ENCODE peak calls at places on chromosomes 7 and 10, in nine cellular contexts. P is adipocyte; U is CD8-positive, alpha-beta memory T cell; C is transverse colon; E is gastrocnemius medialis; Q is GM23338; V is GM06990; K is AG04450; Z is iPS DF 6.9. L is an unnamed sample. For H3K27me3, the result is how much of the 10 kb centered on the place peaks cover.

GRCh38 chr10:133031541-133032125 is 56.1 kb upstream of the ADGRA1 start:
- DNase-seq in K (no peak), V (no peak), U (no peak), E (no peak), C (no peak), Z (no peak), Q (no peak), P (no peak), L (no peak)

GRCh38 chr7:6106140-6106904 is 75.1 kb downstream of the ANKRD61 start:
- DNase-seq in P (peak), E (no peak), C (peak), K (no peak), Z (no peak), U (peak), Q (peak), V (peak), L (peak)

GRCh38 chr10:21315321-21316220 is 209.9 kb downstream of the SKIDA1 start:
- DNase-seq in Z (no peak), C (no peak), E (no peak), V (no peak), K (peak), U (no peak), P (peak), Q (peak), L (peak)

GRCh38 chr7:78473902-78474301 is 675.3 kb downstream of the PHTF2 start:
- DNase-seq in E (no peak), P (no peak), U (no peak), K (no peak), Z (no peak), V (no peak), Q (no peak), C (no peak), L (no peak)

GRCh38 chr10:114881916-114882315 is 56.1 kb upstream of the TRUB1 start:
- DNase-seq in E (no peak), K (no peak), U (no peak), C (no peak), Q (no peak), P (no peak), Z (no peak), V (no peak), L (no peak)

GRCh38 chr10:101258179-101258885 is 29.1 kb upstream of the LBX1 start:
- DNase-seq in P (no peak), U (no peak), E (no peak), Z (no peak), Q (peak), V (no peak), C (no peak), K (no peak), L (peak)

GRCh38 chr10:121851791-121852190 is 76.0 kb downstream of the ATE1 start:
- DNase-seq in Z (no peak), P (no peak), E (no peak), Q (peak), U (no peak), K (no peak), V (no peak), C (no peak), L (no peak)

GRCh38 chr7:43694399-43694748 is 34.9 kb downstream of the COA1 start:
- DNase-seq in E (no peak), P (peak), C (no peak), Z (no peak), K (peak), V (no peak), Q (no peak), U (no peak), L (no peak)

GRCh38 chr7:127844707-127845331 is 186.4 kb downstream of the LRRC4 start:
- DNase-seq in P (peak), C (peak), U (no peak), Z (no peak), K (no peak), V (no peak), Q (no peak), E (peak), L (peak)

GRCh38 chr7:262251-262572 is 27.8 kb upstream of the FOXL3 start:
- DNase-seq in V (no peak), Z (no peak), U (no peak), K (no peak), P (no peak), Q (no peak), C (no peak), E (no peak), L (no peak)

GRCh38 chr7:75614390-75614789 is 122.3 kb downstream of the SPDYE5 start:
- DNase-seq in P (no peak), Q (no peak), V (no peak), K (no peak), C (no peak), Z (no peak), U (no peak), E (no peak), L (no peak)

GRCh38 chr7:50664461-50664922 is 99.3 kb upstream of the DDC start:
- DNase-seq in Z (no peak), V (peak), C (no peak), P (peak), U (no peak), Q (no peak), K (no peak), E (no peak), L (peak)

GRCh38 chr7:155753446-155753965 is 58.8 kb downstream of the SHH start:
- DNase-seq in K (no peak), P (no peak), Z (no peak), E (no peak), U (no peak), V (no peak), Q (no peak), C (no peak), L (no peak)

GRCh38 chr10:126171555-126171954 is 216.7 kb downstream of the ADAM12 start:
- DNase-seq in U (no peak), Z (no peak), Q (no peak), P (peak), E (no peak), V (no peak), K (no peak), C (no peak), L (peak)

GRCh38 chr7:156026076-156027002 is 214.1 kb upstream of the SHH start:
- DNase-seq in C (no peak), V (no peak), U (no peak), Q (no peak), K (no peak), P (no peak), Z (no peak), E (no peak), L (no peak)

GRCh38 chr7:122886357-122887081 is at the start of gene CADPS2:
- DNase-seq in U (no peak), P (peak), K (peak), Z (peak), Q (peak), E (peak), V (peak), C (peak), L (peak)

GRCh38 chr7:88224596-88225275 is 4.9 kb upstream of the SRI start:
- DNase-seq in C (no peak), K (no peak), V (no peak), Z (no peak), P (peak), Q (no peak), E (no peak), U (no peak), L (no peak)

GRCh38 chr10:46033602-46034011 is 3.2 kb upstream of the NCOA4 start:
- DNase-seq in Z (no peak), P (peak), K (peak), Q (no peak), V (no peak), C (no peak), E (no peak), U (no peak), L (peak)

GRCh38 chr10:103890194-103890658 is 27.8 kb downstream of the STN1 start:
- DNase-seq in V (no peak), U (no peak), C (peak), Z (no peak), E (no peak), K (no peak), Q (no peak), P (no peak), L (no peak)

GRCh38 chr10:34607894-34608293 is 207.2 kb downstream of the PARD3 start:
- DNase-seq in C (no peak), E (no peak), K (no peak), Q (peak), Z (no peak), U (no peak), V (no peak), P (no peak), L (no peak)

GRCh38 chr7:101784275-101785127 is 32.9 kb upstream of the CUX1 start:
- DNase-seq in Q (no peak), V (no peak), Z (no peak), C (no peak), E (no peak), P (peak), U (no peak), K (no peak), L (no peak)

GRCh38 chr10:29397221-29397620 is 108.4 kb downstream of the LYZL1 start:
- DNase-seq in U (no peak), Z (no peak), K (no peak), P (no peak), V (no peak), E (no peak), C (no peak), Q (no peak), L (no peak)

DNA sequence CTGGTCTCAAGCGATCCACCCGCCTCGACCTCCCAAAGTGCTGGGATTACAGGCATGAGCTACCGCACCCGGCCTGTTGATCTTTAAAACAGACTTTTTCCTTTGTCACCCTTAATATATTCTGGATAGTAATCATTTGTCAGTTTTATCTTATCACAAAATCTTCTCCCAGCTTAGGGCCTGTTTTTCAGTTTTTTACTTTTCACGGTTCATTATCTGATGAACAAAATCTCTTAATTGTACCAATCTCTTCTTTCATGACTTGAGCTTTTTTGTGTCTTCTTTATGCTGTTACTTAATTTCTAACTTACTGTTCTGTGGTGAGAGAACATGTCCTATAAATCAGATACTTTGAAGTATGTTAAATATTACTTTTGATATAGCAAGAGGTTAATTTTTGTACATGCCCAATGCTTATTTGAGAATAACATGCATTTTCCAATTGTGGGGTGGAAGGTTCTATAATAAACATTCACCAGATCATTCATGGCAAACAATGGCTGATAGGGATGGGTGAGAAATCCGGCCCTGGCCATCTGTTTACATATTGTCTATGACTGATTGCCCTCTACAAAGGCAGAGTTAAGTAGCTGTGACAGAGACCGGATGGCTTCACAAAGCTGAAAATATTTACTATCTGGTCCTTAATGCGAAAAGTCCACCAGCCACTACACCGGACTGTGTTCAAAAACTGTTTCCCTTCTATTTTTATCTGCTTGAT is 5.3 kb downstream of the PAPOLB start:
- DNase-seq in U (no peak), K (no peak), C (no peak), Q (no peak), Z (no peak), P (no peak), E (no peak), V (no peak), L (no peak)
- H3K4me3 ChIP-seq in U (no peak), K (no peak), C (no peak), Q (no peak), Z (no peak), P (no peak), E (no peak), V (no peak), L (no peak)

GRCh38 chr7:27187702-27188665 is 3.0 kb upstream of the HOXA11 start:
- DNase-seq in U (no peak), V (no peak), C (peak), K (no peak), Q (peak), E (no peak), Z (no peak), P (no peak), L (no peak)
- H3K27me3 ChIP-seq in U (half or more), V (under half), C (half or more), K (half or more), Q (half or more), E (under half), Z (half or more), P (under half), L (under half)

GRCh38 chr7:92717982-92718716 is 118.2 kb downstream of the CDK6 start:
- DNase-seq in V (peak), P (peak), K (no peak), Q (no peak), Z (no peak), U (peak), E (peak), C (peak), L (peak)
- H3K4me3 ChIP-seq in V (no peak), P (peak), K (peak), Q (no peak), Z (no peak), U (peak), E (peak), C (peak), L (peak)

GRCh38 chr7:84912018-84912417 is 274.8 kb downstream of the SEMA3D start:
- DNase-seq in E (no peak), Z (no peak), U (no peak), Q (peak), V (no peak), C (no peak), P (no peak), K (no peak), L (no peak)

GRCh38 chr7:84914598-84914997 is 272.3 kb downstream of the SEMA3D start:
- DNase-seq in U (no peak), C (no peak), P (no peak), V (no peak), K (no peak), Z (no peak), E (no peak), Q (peak), L (no peak)

GRCh38 chr7:84912537-84912936 is 274.3 kb downstream of the SEMA3D start:
- DNase-seq in Q (no peak), Z (no peak), U (no peak), K (no peak), E (no peak), V (no peak), C (no peak), P (no peak), L (no peak)

GRCh38 chr7:84913731-84914130 is 273.1 kb downstream of the SEMA3D start:
- DNase-seq in K (no peak), C (no peak), Z (no peak), E (no peak), V (no peak), P (peak), Q (no peak), U (no peak), L (peak)

GRCh38 chr7:84912993-84913635 is 273.7 kb downstream of the SEMA3D start:
- DNase-seq in V (no peak), E (no peak), U (no peak), Q (peak), P (peak), Z (no peak), K (no peak), C (no peak), L (no peak)
- H3K27me3 ChIP-seq in V (under half), E (under half), U (under half), Q (under half), P (under half), Z (under half), K (under half), C (under half), L (under half)

GRCh38 chr7:8177109-8177933 is 84.6 kb downstream of the ICA1 start:
- DNase-seq in C (no peak), K (no peak), Z (no peak), Q (no peak), V (peak), E (no peak), U (no peak), P (no peak), L (no peak)

GRCh38 chr7:8178353-8178752 is 83.6 kb downstream of the ICA1 start:
- DNase-seq in C (no peak), V (no peak), K (no peak), E (no peak), Z (no peak), P (no peak), U (no peak), Q (no peak), L (no peak)

GRCh38 chr7:8175929-8176369 is 86.0 kb downstream of the ICA1 start:
- DNase-seq in K (no peak), P (no peak), C (no peak), U (no peak), E (no peak), Q (no peak), V (no peak), Z (no peak), L (no peak)

GRCh38 chr7:8172372-8173354 is 89.3 kb downstream of the ICA1 start:
- DNase-seq in Q (no peak), E (no peak), U (no peak), V (no peak), K (no peak), C (no peak), Z (no peak), P (peak), L (no peak)

GRCh38 chr7:8176370-8177081 is 85.4 kb downstream of the ICA1 start:
- DNase-seq in P (no peak), C (peak), U (peak), E (no peak), K (no peak), Z (no peak), V (peak), Q (no peak), L (no peak)
- H3K4me3 ChIP-seq in P (no peak), C (no peak), U (peak), E (no peak), K (no peak), Z (no peak), V (peak), Q (no peak), L (no peak)

GRCh38 chr10:102524746-102525145 is 21.0 kb downstream of the SUFU start:
- DNase-seq in U (no peak), V (no peak), Q (no peak), K (no peak), P (no peak), Z (no peak), E (no peak), C (no peak), L (no peak)
- H3K27me3 ChIP-seq in U (under half), V (under half), Q (under half), K (under half), P (under half), Z (under half), E (under half), C (under half), L (under half)

L was measured in MG63.